ENCODE peak calls at places on chromosome 20, in eight cellular contexts. One of them, this sample, is unnamed.

GRCh38 chr20:4160761-4161305 is 145.5 kb upstream of the RNF24 start:
- DNase-seq in SIG-M5: no peak
- DNase-seq in KBM-7: peak
- DNase-seq in mammary epithelial cell: no peak
- DNase-seq in lower leg skin: no peak
- DNase-seq in GM12878: no peak
- DNase-seq in activated CD4-positive, alpha-beta T cell treated with anti-CD3 and anti-CD28 coated beads for 1 hour: no peak
- DNase-seq in cardiac muscle cell: peak
- DNase-seq in this sample: no peak

GRCh38 chr20:34615477-34615876 is 57.0 kb downstream of the MAP1LC3A start:
- DNase-seq in cardiac muscle cell: peak
- DNase-seq in activated CD4-positive, alpha-beta T cell treated with anti-CD3 and anti-CD28 coated beads for 1 hour: no peak
- DNase-seq in KBM-7: no peak
- DNase-seq in lower leg skin: no peak
- DNase-seq in mammary epithelial cell: peak
- DNase-seq in GM12878: no peak
- DNase-seq in SIG-M5: no peak
- DNase-seq in this sample: no peak

GRCh38 chr20:3247638-3248037 is 8.6 kb upstream of the SLC4A11 start:
- DNase-seq in lower leg skin: no peak
- DNase-seq in SIG-M5: no peak
- DNase-seq in GM12878: no peak
- DNase-seq in activated CD4-positive, alpha-beta T cell treated with anti-CD3 and anti-CD28 coated beads for 1 hour: no peak
- DNase-seq in cardiac muscle cell: peak
- DNase-seq in KBM-7: no peak
- DNase-seq in mammary epithelial cell: no peak
- DNase-seq in this sample: no peak

GRCh38 chr20:52812231-52812847 is 159.8 kb upstream of the TSHZ2 start:
- DNase-seq in lower leg skin: no peak
- DNase-seq in GM12878: no peak
- DNase-seq in KBM-7: no peak
- DNase-seq in cardiac muscle cell: no peak
- DNase-seq in activated CD4-positive, alpha-beta T cell treated with anti-CD3 and anti-CD28 coated beads for 1 hour: no peak
- DNase-seq in mammary epithelial cell: no peak
- DNase-seq in SIG-M5: no peak
- DNase-seq in this sample: no peak

GRCh38 chr20:25553819-25554296 is 31.5 kb downstream of the NINL start:
- DNase-seq in activated CD4-positive, alpha-beta T cell treated with anti-CD3 and anti-CD28 coated beads for 1 hour: no peak
- DNase-seq in cardiac muscle cell: peak
- DNase-seq in GM12878: no peak
- DNase-seq in KBM-7: no peak
- DNase-seq in mammary epithelial cell: no peak
- DNase-seq in SIG-M5: no peak
- DNase-seq in lower leg skin: no peak
- DNase-seq in this sample: no peak

GRCh38 chr20:24825591-24825990 is 123.5 kb upstream of the CST7 start:
- DNase-seq in lower leg skin: peak
- DNase-seq in mammary epithelial cell: no peak
- DNase-seq in SIG-M5: no peak
- DNase-seq in GM12878: no peak
- DNase-seq in cardiac muscle cell: no peak
- DNase-seq in activated CD4-positive, alpha-beta T cell treated with anti-CD3 and anti-CD28 coated beads for 1 hour: no peak
- DNase-seq in KBM-7: no peak
- DNase-seq in this sample: no peak

GRCh38 chr20:51166489-51166888 is 143.6 kb upstream of the KCNG1 start:
- DNase-seq in SIG-M5: no peak
- DNase-seq in KBM-7: no peak
- DNase-seq in mammary epithelial cell: no peak
- DNase-seq in lower leg skin: no peak
- DNase-seq in cardiac muscle cell: no peak
- DNase-seq in GM12878: no peak
- DNase-seq in activated CD4-positive, alpha-beta T cell treated with anti-CD3 and anti-CD28 coated beads for 1 hour: no peak
- DNase-seq in this sample: no peak

GRCh38 chr20:32585011-32585518 is at the start of gene NOL4L:
- DNase-seq in activated CD4-positive, alpha-beta T cell treated with anti-CD3 and anti-CD28 coated beads for 1 hour: no peak
- DNase-seq in lower leg skin: no peak
- DNase-seq in GM12878: no peak
- DNase-seq in SIG-M5: no peak
- DNase-seq in cardiac muscle cell: peak
- DNase-seq in mammary epithelial cell: peak
- DNase-seq in KBM-7: no peak
- DNase-seq in this sample: peak

GRCh38 chr20:57779401-57780003 is 69.7 kb upstream of the PMEPA1 start:
- DNase-seq in GM12878: no peak
- DNase-seq in activated CD4-positive, alpha-beta T cell treated with anti-CD3 and anti-CD28 coated beads for 1 hour: no peak
- DNase-seq in KBM-7: no peak
- DNase-seq in SIG-M5: no peak
- DNase-seq in cardiac muscle cell: no peak
- DNase-seq in lower leg skin: peak
- DNase-seq in mammary epithelial cell: peak
- DNase-seq in this sample: no peak

GRCh38 chr20:7924692-7925091 is 15.6 kb downstream of the HAO1 start:
- DNase-seq in GM12878: no peak
- DNase-seq in lower leg skin: no peak
- DNase-seq in KBM-7: no peak
- DNase-seq in mammary epithelial cell: peak
- DNase-seq in SIG-M5: no peak
- DNase-seq in activated CD4-positive, alpha-beta T cell treated with anti-CD3 and anti-CD28 coated beads for 1 hour: no peak
- DNase-seq in cardiac muscle cell: peak
- DNase-seq in this sample: no peak

GRCh38 chr20:25500880-25501351 is 84.4 kb downstream of the NINL start:
- DNase-seq in GM12878: no peak
- DNase-seq in activated CD4-positive, alpha-beta T cell treated with anti-CD3 and anti-CD28 coated beads for 1 hour: no peak
- DNase-seq in cardiac muscle cell: no peak
- DNase-seq in lower leg skin: no peak
- DNase-seq in SIG-M5: no peak
- DNase-seq in KBM-7: no peak
- DNase-seq in mammary epithelial cell: no peak
- DNase-seq in this sample: no peak

GRCh38 chr20:8021541-8022269 is 2.1 kb upstream of the TMX4 start:
- DNase-seq in KBM-7: no peak
- DNase-seq in SIG-M5: no peak
- DNase-seq in mammary epithelial cell: no peak
- DNase-seq in lower leg skin: no peak
- DNase-seq in activated CD4-positive, alpha-beta T cell treated with anti-CD3 and anti-CD28 coated beads for 1 hour: no peak
- DNase-seq in cardiac muscle cell: peak
- DNase-seq in GM12878: no peak
- DNase-seq in this sample: no peak

GRCh38 chr20:62345681-62346370 is 21.3 kb downstream of the LAMA5 start:
- DNase-seq in GM12878: no peak
- DNase-seq in cardiac muscle cell: no peak
- DNase-seq in mammary epithelial cell: no peak
- DNase-seq in SIG-M5: no peak
- DNase-seq in lower leg skin: no peak
- DNase-seq in KBM-7: no peak
- DNase-seq in activated CD4-positive, alpha-beta T cell treated with anti-CD3 and anti-CD28 coated beads for 1 hour: no peak
- DNase-seq in this sample: no peak